ENCODE peak calls at places on chromosomes 12 and 14, in five cellular contexts. J, Q, U, E and R are unnamed samples.

GRCh38 chr12:121794532-121795028 is 1.1 kb upstream of the RHOF start:
- DNase-seq in Q (no peak), E (no peak), U (no peak), J (no peak), R (no peak)

GRCh38 chr14:40630471-40630870 is 976.2 kb upstream of the LRFN5 start:
- DNase-seq in J (no peak), U (no peak), E (no peak), Q (no peak), R (no peak)

GRCh38 chr14:33477752-33478151 is 473.1 kb downstream of the EGLN3 start:
- DNase-seq in U (no peak), J (no peak), Q (no peak), E (no peak), R (no peak)

GRCh38 chr12:92603741-92604432 is 98.9 kb upstream of the PLEKHG7 start:
- DNase-seq in J (no peak), Q (no peak), E (no peak), U (no peak), R (no peak)

GRCh38 chr12:90036641-90037040 is 328.0 kb upstream of the ATP2B1 start:
- DNase-seq in J (no peak), E (no peak), U (no peak), Q (peak; percentile 28), R (no peak)

GRCh38 chr12:88300931-88301330 is 158.8 kb downstream of the TMTC3 start:
- DNase-seq in U (no peak), J (no peak), Q (peak; percentile 58), E (no peak), R (no peak)

GRCh38 chr14:75562048-75562447 is 16.4 kb upstream of the FLVCR2 start:
- DNase-seq in U (no peak), E (no peak), J (no peak), Q (no peak), R (no peak)

GRCh38 chr12:121538699-121539061 is 42.1 kb downstream of the KDM2B start:
- DNase-seq in E (no peak), U (no peak), Q (no peak), J (no peak), R (no peak)

GRCh38 chr14:91313154-91313850 is 68.8 kb upstream of the GPR68 start:
- DNase-seq in E (no peak), U (no peak), J (no peak), Q (no peak), R (no peak)

GRCh38 chr12:123363385-123363742 is 1.3 kb downstream of the SBNO1 start:
- DNase-seq in E (no peak), Q (peak; percentile 55), J (no peak), U (no peak), R (peak; percentile 34)

GRCh38 chr14:24058260-24058950 is 6.6 kb downstream of the CARMIL3 start:
- DNase-seq in Q (peak; percentile 68), J (no peak), E (peak; percentile 18), U (no peak), R (peak; percentile 62)

GRCh38 chr12:11896530-11896929 is 174.2 kb upstream of the BCL2L14 start:
- DNase-seq in J (no peak), Q (no peak), E (no peak), U (no peak), R (no peak)

GRCh38 chr14:73913256-73913655 is 26.6 kb downstream of the ZNF410 start:
- DNase-seq in Q (peak; percentile 49), U (no peak), J (no peak), E (no peak), R (no peak)

GRCh38 chr12:110790301-110790700 is 47.6 kb upstream of the PPP1CC start:
- DNase-seq in U (no peak), Q (peak; percentile 84), E (no peak), J (no peak), R (no peak)

GRCh38 chr14:105889666-105890473 is 363.5 kb downstream of the TMEM121 start:
- DNase-seq in U (no peak), J (peak; percentile 27), E (no peak), Q (no peak), R (peak; percentile 22)

GRCh38 chr12:103780093-103780440 is 61.0 kb downstream of the NT5DC3 start:
- DNase-seq in Q (peak; percentile 48), U (no peak), E (no peak), J (no peak), R (no peak)

GRCh38 chr14:95359974-95360826 is 40.5 kb upstream of the CLMN start:
- DNase-seq in E (no peak), Q (no peak), J (peak; percentile 79), U (no peak), R (no peak)

GRCh38 chr14:31419179-31420012 is 954 bp downstream of the HEATR5A start:
- DNase-seq in E (no peak), Q (peak; percentile 70), U (no peak), J (no peak), R (no peak)

GRCh38 chr12:121776190-121777098 is 17.0 kb downstream of the RHOF start:
- DNase-seq in J (peak; percentile 67), E (peak; percentile 37), U (no peak), Q (peak; percentile 66), R (peak; percentile 84)

GRCh38 chr14:24965934-24966593 is 83.9 kb downstream of the STXBP6 start:
- DNase-seq in E (no peak), U (no peak), Q (peak; percentile 91), J (peak; percentile 41), R (no peak)

GRCh38 chr12:63795032-63795687 is 15.5 kb downstream of the RXYLT1 start:
- DNase-seq in U (no peak), E (no peak), Q (no peak), J (no peak), R (no peak)